ENCODE peak calls at places on chromosomes 5 and 9, in nine cellular contexts. One of them, this sample, is unnamed.

GRCh38 chr5:160199410-160199911 is 29.8 kb upstream of the FABP6 start:
- DNase-seq in heart left ventricle: peak; percentile 79
- DNase-seq in upper lobe of right lung: peak; percentile 87
- DNase-seq in uterus: peak; percentile 37
- DNase-seq in pancreas: peak; percentile 43
- DNase-seq in CD8-positive, alpha-beta T cell: peak; percentile 69
- DNase-seq in lung: peak; percentile 70
- DNase-seq in psoas muscle: peak; percentile 83
- DNase-seq in HCT116: no peak
- DNase-seq in this sample: peak; percentile 70

GRCh38 chr9:73153793-73154227 is 2.1 kb downstream of the ANXA1 start:
- DNase-seq in heart left ventricle: no peak
- DNase-seq in upper lobe of right lung: no peak
- DNase-seq in uterus: no peak
- DNase-seq in pancreas: no peak
- DNase-seq in CD8-positive, alpha-beta T cell: no peak
- DNase-seq in lung: no peak
- DNase-seq in psoas muscle: no peak
- DNase-seq in HCT116: no peak
- DNase-seq in this sample: no peak

GRCh38 chr5:140104100-140104499 is 9.8 kb upstream of the PURA start:
- DNase-seq in heart left ventricle: no peak
- DNase-seq in upper lobe of right lung: no peak
- DNase-seq in uterus: no peak
- DNase-seq in pancreas: no peak
- DNase-seq in CD8-positive, alpha-beta T cell: no peak
- DNase-seq in lung: no peak
- DNase-seq in psoas muscle: no peak
- DNase-seq in HCT116: no peak
- DNase-seq in this sample: no peak

GRCh38 chr5:57298985-57299491 is 125.2 kb downstream of the GPBP1 start:
- DNase-seq in heart left ventricle: no peak
- DNase-seq in upper lobe of right lung: no peak
- DNase-seq in uterus: peak; percentile 26
- DNase-seq in pancreas: peak; percentile 13
- DNase-seq in CD8-positive, alpha-beta T cell: peak; percentile 25
- DNase-seq in lung: peak; percentile 42
- DNase-seq in psoas muscle: no peak
- DNase-seq in HCT116: peak; percentile 79
- DNase-seq in this sample: no peak

GRCh38 chr9:131030239-131030977 is 21.4 kb downstream of the LAMC3 start:
- DNase-seq in heart left ventricle: no peak
- DNase-seq in upper lobe of right lung: no peak
- DNase-seq in uterus: no peak
- DNase-seq in pancreas: no peak
- DNase-seq in CD8-positive, alpha-beta T cell: no peak
- DNase-seq in lung: no peak
- DNase-seq in psoas muscle: no peak
- DNase-seq in HCT116: no peak
- DNase-seq in this sample: no peak

GRCh38 chr5:34716986-34717385 is 60.9 kb downstream of the RAI14 start:
- DNase-seq in heart left ventricle: no peak
- DNase-seq in upper lobe of right lung: no peak
- DNase-seq in uterus: no peak
- DNase-seq in pancreas: no peak
- DNase-seq in CD8-positive, alpha-beta T cell: no peak
- DNase-seq in lung: no peak
- DNase-seq in psoas muscle: no peak
- DNase-seq in HCT116: no peak
- DNase-seq in this sample: no peak

GRCh38 chr5:59186623-59187022 is 603.7 kb downstream of the RAB3C start:
- DNase-seq in heart left ventricle: peak; percentile 38
- DNase-seq in upper lobe of right lung: no peak
- DNase-seq in uterus: no peak
- DNase-seq in pancreas: no peak
- DNase-seq in CD8-positive, alpha-beta T cell: no peak
- DNase-seq in lung: no peak
- DNase-seq in psoas muscle: no peak
- DNase-seq in HCT116: no peak
- DNase-seq in this sample: no peak

GRCh38 chr5:88787856-88788255 is 95.1 kb downstream of the MEF2C start:
- DNase-seq in heart left ventricle: no peak
- DNase-seq in upper lobe of right lung: no peak
- DNase-seq in uterus: no peak
- DNase-seq in pancreas: no peak
- DNase-seq in CD8-positive, alpha-beta T cell: no peak
- DNase-seq in lung: no peak
- DNase-seq in psoas muscle: no peak
- DNase-seq in HCT116: no peak
- DNase-seq in this sample: no peak

GRCh38 chr5:124735169-124735858 is 11.1 kb downstream of the ZNF608 start:
- DNase-seq in heart left ventricle: no peak
- DNase-seq in upper lobe of right lung: no peak
- DNase-seq in uterus: no peak
- DNase-seq in pancreas: no peak
- DNase-seq in CD8-positive, alpha-beta T cell: no peak
- DNase-seq in lung: no peak
- DNase-seq in psoas muscle: peak; percentile 61
- DNase-seq in HCT116: no peak
- DNase-seq in this sample: peak; percentile 65

GRCh38 chr5:124736814-124737186 is 9.6 kb downstream of the ZNF608 start:
- DNase-seq in heart left ventricle: no peak
- DNase-seq in upper lobe of right lung: no peak
- DNase-seq in uterus: no peak
- DNase-seq in pancreas: no peak
- DNase-seq in CD8-positive, alpha-beta T cell: no peak
- DNase-seq in lung: no peak
- DNase-seq in psoas muscle: no peak
- DNase-seq in HCT116: no peak
- DNase-seq in this sample: no peak

GRCh38 chr5:124732891-124733670 is 13.4 kb downstream of the ZNF608 start:
- DNase-seq in heart left ventricle: no peak
- DNase-seq in upper lobe of right lung: no peak
- DNase-seq in uterus: no peak
- DNase-seq in pancreas: no peak
- DNase-seq in CD8-positive, alpha-beta T cell: no peak
- DNase-seq in lung: no peak
- DNase-seq in psoas muscle: no peak
- DNase-seq in HCT116: no peak
- DNase-seq in this sample: no peak

GRCh38 chr5:124736111-124736813 is 10.2 kb downstream of the ZNF608 start:
- DNase-seq in heart left ventricle: no peak
- DNase-seq in upper lobe of right lung: no peak
- DNase-seq in uterus: no peak
- DNase-seq in pancreas: no peak
- DNase-seq in CD8-positive, alpha-beta T cell: no peak
- DNase-seq in lung: no peak
- DNase-seq in psoas muscle: no peak
- DNase-seq in HCT116: no peak
- DNase-seq in this sample: no peak

GRCh38 chr5:124734574-124735168 is 11.8 kb downstream of the ZNF608 start:
- DNase-seq in heart left ventricle: no peak
- DNase-seq in upper lobe of right lung: no peak
- DNase-seq in uterus: no peak
- DNase-seq in pancreas: no peak
- DNase-seq in CD8-positive, alpha-beta T cell: no peak
- DNase-seq in lung: no peak
- DNase-seq in psoas muscle: no peak
- DNase-seq in HCT116: no peak
- DNase-seq in this sample: no peak
- H3K4me1 ChIP-seq in heart left ventricle: peaks cover 12% of the 10 kb centered on the region
- H3K4me1 ChIP-seq in upper lobe of right lung: peaks cover 42% of the 10 kb centered on the region
- H3K4me1 ChIP-seq in uterus: no peaks in the 10 kb centered on the region
- H3K4me1 ChIP-seq in pancreas: peaks cover 48% of the 10 kb centered on the region
- H3K4me1 ChIP-seq in CD8-positive, alpha-beta T cell: no peaks in the 10 kb centered on the region
- H3K4me1 ChIP-seq in lung: peaks cover 27% of the 10 kb centered on the region
- H3K4me1 ChIP-seq in psoas muscle: peaks cover 56% of the 10 kb centered on the region
- H3K4me1 ChIP-seq in HCT116: peaks cover 11% of the 10 kb centered on the region
- H3K4me1 ChIP-seq in this sample: peaks cover 42% of the 10 kb centered on the region

GRCh38 chr9:137255448-137256114 is 454 bp downstream of the NELFB start:
- DNase-seq in heart left ventricle: no peak
- DNase-seq in upper lobe of right lung: peak; percentile 86
- DNase-seq in uterus: no peak
- DNase-seq in pancreas: peak; percentile 65
- DNase-seq in CD8-positive, alpha-beta T cell: no peak
- DNase-seq in lung: no peak
- DNase-seq in psoas muscle: no peak
- DNase-seq in HCT116: no peak
- DNase-seq in this sample: no peak

GRCh38 chr9:137253717-137254623 is 1.2 kb upstream of the NELFB start:
- DNase-seq in heart left ventricle: no peak
- DNase-seq in upper lobe of right lung: no peak
- DNase-seq in uterus: no peak
- DNase-seq in pancreas: peak; percentile 64
- DNase-seq in CD8-positive, alpha-beta T cell: no peak
- DNase-seq in lung: no peak
- DNase-seq in psoas muscle: no peak
- DNase-seq in HCT116: no peak
- DNase-seq in this sample: no peak

GRCh38 chr9:137254624-137255447 is at the start of gene NELFB:
- DNase-seq in heart left ventricle: peak; percentile 94
- DNase-seq in upper lobe of right lung: peak; percentile 97
- DNase-seq in uterus: peak; percentile 90
- DNase-seq in pancreas: peak; percentile 90
- DNase-seq in CD8-positive, alpha-beta T cell: peak; percentile 95
- DNase-seq in lung: peak; percentile 93
- DNase-seq in psoas muscle: peak; percentile 97
- DNase-seq in HCT116: no peak
- DNase-seq in this sample: peak; percentile 95

GRCh38 chr9:137256362-137256761 is 1.2 kb downstream of the NELFB start:
- DNase-seq in heart left ventricle: no peak
- DNase-seq in upper lobe of right lung: no peak
- DNase-seq in uterus: no peak
- DNase-seq in pancreas: no peak
- DNase-seq in CD8-positive, alpha-beta T cell: no peak
- DNase-seq in lung: no peak
- DNase-seq in psoas muscle: no peak
- DNase-seq in HCT116: no peak
- DNase-seq in this sample: no peak

DNA sequence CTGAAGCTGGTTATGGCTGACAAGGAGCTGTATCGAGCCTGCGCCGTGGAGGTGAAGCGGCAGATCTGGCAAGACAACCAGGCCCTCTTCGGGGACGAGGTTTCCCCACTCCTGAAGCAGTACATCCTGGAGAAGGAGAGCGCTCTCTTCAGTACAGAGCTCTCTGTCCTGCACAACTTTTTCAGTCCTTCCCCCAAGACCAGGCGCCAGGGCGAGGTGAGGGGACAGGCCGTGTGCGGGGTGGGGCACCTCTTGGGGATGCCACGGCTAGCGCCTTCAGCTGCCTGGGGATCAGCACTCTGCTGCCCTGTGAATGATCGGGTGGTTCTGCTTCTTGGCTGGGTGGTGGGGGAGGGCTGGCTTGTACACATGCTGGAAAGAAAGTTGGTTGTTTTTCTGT is 1.7 kb downstream of the NELFB start:
- DNase-seq in heart left ventricle: no peak
- DNase-seq in upper lobe of right lung: no peak
- DNase-seq in uterus: no peak
- DNase-seq in pancreas: no peak
- DNase-seq in CD8-positive, alpha-beta T cell: no peak
- DNase-seq in lung: no peak
- DNase-seq in psoas muscle: no peak
- DNase-seq in HCT116: no peak
- DNase-seq in this sample: no peak
- H3K4me3 ChIP-seq in heart left ventricle: no peak overlapping the region
- H3K4me3 ChIP-seq in upper lobe of right lung: no peak overlapping the region
- H3K4me3 ChIP-seq in uterus: no peak overlapping the region
- H3K4me3 ChIP-seq in pancreas: no peak overlapping the region
- H3K4me3 ChIP-seq in CD8-positive, alpha-beta T cell: no peak overlapping the region
- H3K4me3 ChIP-seq in lung: no peak overlapping the region
- H3K4me3 ChIP-seq in psoas muscle: peak overlapping the region; percentile 98
- H3K4me3 ChIP-seq in HCT116: peak overlapping the region; percentile 97
- H3K4me3 ChIP-seq in this sample: no peak overlapping the region

GRCh38 chr9:128845186-128845931 is 15.8 kb upstream of the SPOUT1 start:
- DNase-seq in heart left ventricle: no peak
- DNase-seq in upper lobe of right lung: no peak
- DNase-seq in uterus: no peak
- DNase-seq in pancreas: no peak
- DNase-seq in CD8-positive, alpha-beta T cell: no peak
- DNase-seq in lung: no peak
- DNase-seq in psoas muscle: peak; percentile 41
- DNase-seq in HCT116: no peak
- DNase-seq in this sample: no peak
- TF ChIP-seq CTCF in heart left ventricle: no peak
- TF ChIP-seq CTCF in upper lobe of right lung: no peak
- TF ChIP-seq CTCF in uterus: no peak
- TF ChIP-seq CTCF in pancreas: no peak
- TF ChIP-seq CTCF in CD8-positive, alpha-beta T cell: no peak
- TF ChIP-seq CTCF in lung: no peak
- TF ChIP-seq CTCF in psoas muscle: no peak
- TF ChIP-seq CTCF in HCT116: no peak
- TF ChIP-seq CTCF in this sample: no peak

GRCh38 chr9:128007566-128008138 is 26.9 kb upstream of the EEIG1 start:
- DNase-seq in heart left ventricle: peak; percentile 40
- DNase-seq in upper lobe of right lung: peak; percentile 70
- DNase-seq in uterus: peak; percentile 56
- DNase-seq in pancreas: peak; percentile 31
- DNase-seq in CD8-positive, alpha-beta T cell: peak; percentile 94
- DNase-seq in lung: peak; percentile 67
- DNase-seq in psoas muscle: peak; percentile 59
- DNase-seq in HCT116: peak; percentile 63
- DNase-seq in this sample: peak; percentile 77

GRCh38 chr9:128006360-128007024 is 25.7 kb upstream of the EEIG1 start:
- DNase-seq in heart left ventricle: no peak
- DNase-seq in upper lobe of right lung: no peak
- DNase-seq in uterus: no peak
- DNase-seq in pancreas: no peak
- DNase-seq in CD8-positive, alpha-beta T cell: no peak
- DNase-seq in lung: no peak
- DNase-seq in psoas muscle: no peak
- DNase-seq in HCT116: no peak
- DNase-seq in this sample: no peak

GRCh38 chr9:128009639-128010038 is 28.9 kb upstream of the EEIG1 start:
- DNase-seq in heart left ventricle: no peak
- DNase-seq in upper lobe of right lung: no peak
- DNase-seq in uterus: no peak
- DNase-seq in pancreas: no peak
- DNase-seq in CD8-positive, alpha-beta T cell: no peak
- DNase-seq in lung: no peak
- DNase-seq in psoas muscle: no peak
- DNase-seq in HCT116: no peak
- DNase-seq in this sample: no peak

GRCh38 chr9:128005938-128006337 is 25.1 kb upstream of the EEIG1 start:
- DNase-seq in heart left ventricle: peak; percentile 59
- DNase-seq in upper lobe of right lung: no peak
- DNase-seq in uterus: peak; percentile 62
- DNase-seq in pancreas: no peak
- DNase-seq in CD8-positive, alpha-beta T cell: no peak
- DNase-seq in lung: no peak
- DNase-seq in psoas muscle: peak; percentile 62
- DNase-seq in HCT116: no peak
- DNase-seq in this sample: no peak

DNA sequence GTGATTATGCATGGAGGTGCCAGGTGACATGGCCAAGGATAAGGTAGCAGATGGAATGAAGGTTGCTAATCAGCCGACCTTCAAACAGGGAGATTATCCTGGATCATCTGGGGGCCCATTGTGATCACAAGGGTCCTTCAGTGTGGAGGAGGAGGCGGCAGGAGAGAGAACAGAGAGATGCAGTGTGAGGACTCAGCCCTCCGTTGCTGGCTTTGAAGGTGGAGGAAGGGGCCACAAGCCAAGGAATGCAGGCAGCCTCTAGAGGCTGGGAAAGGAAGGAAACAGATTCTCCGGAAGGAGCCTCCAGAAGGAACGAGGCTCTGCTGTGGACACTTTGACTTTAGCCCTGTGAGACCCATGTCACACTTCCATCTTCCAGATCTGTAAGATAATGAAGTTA is 27.4 kb upstream of the EEIG1 start:
- DNase-seq in heart left ventricle: no peak
- DNase-seq in upper lobe of right lung: no peak
- DNase-seq in uterus: no peak
- DNase-seq in pancreas: no peak
- DNase-seq in CD8-positive, alpha-beta T cell: no peak
- DNase-seq in lung: no peak
- DNase-seq in psoas muscle: no peak
- DNase-seq in HCT116: no peak
- DNase-seq in this sample: no peak
- H3K4me1 ChIP-seq in heart left ventricle: peaks cover 10% of the 10 kb centered on the region
- H3K4me1 ChIP-seq in upper lobe of right lung: peaks cover 31% of the 10 kb centered on the region
- H3K4me1 ChIP-seq in uterus: no peaks in the 10 kb centered on the region
- H3K4me1 ChIP-seq in pancreas: no peaks in the 10 kb centered on the region
- H3K4me1 ChIP-seq in CD8-positive, alpha-beta T cell: peaks cover 76% of the 10 kb centered on the region
- H3K4me1 ChIP-seq in lung: no peaks in the 10 kb centered on the region
- H3K4me1 ChIP-seq in psoas muscle: peaks cover 4% of the 10 kb centered on the region
- H3K4me1 ChIP-seq in HCT116: peaks cover 39% of the 10 kb centered on the region
- H3K4me1 ChIP-seq in this sample: peaks cover 6% of the 10 kb centered on the region